ENCODE peak calls at places on chromosomes 11 and 22, in nine cellular contexts. One of them, this sample, is unnamed.
A peak's percentile ranks its signal among the peaks of the same experiment; 100 is the strongest.

GRCh38 chr11:113278925-113279324 is 35.5 kb upstream of the TTC12 start:
- DNase-seq in foreskin keratinocyte: no peak
- DNase-seq in HL-60: no peak
- DNase-seq in thoracic aorta: no peak
- DNase-seq in cardiac muscle cell: no peak
- DNase-seq in tibial artery: no peak
- DNase-seq in tibial nerve: no peak
- DNase-seq in HepG2: no peak
- DNase-seq in gastrocnemius medialis: no peak
- DNase-seq in this sample: no peak

GRCh38 chr22:42022162-42022847 is 23.7 kb downstream of the WBP2NL start:
- DNase-seq in foreskin keratinocyte: no peak
- DNase-seq in HL-60: peak; percentile 7
- DNase-seq in thoracic aorta: no peak
- DNase-seq in cardiac muscle cell: no peak
- DNase-seq in tibial artery: no peak
- DNase-seq in tibial nerve: no peak
- DNase-seq in HepG2: no peak
- DNase-seq in gastrocnemius medialis: no peak
- DNase-seq in this sample: peak; percentile 32

GRCh38 chr11:122661182-122661945 is 5.8 kb downstream of the UBASH3B start:
- DNase-seq in foreskin keratinocyte: peak; percentile 75
- DNase-seq in HL-60: no peak
- DNase-seq in thoracic aorta: no peak
- DNase-seq in cardiac muscle cell: no peak
- DNase-seq in tibial artery: no peak
- DNase-seq in tibial nerve: no peak
- DNase-seq in HepG2: no peak
- DNase-seq in gastrocnemius medialis: no peak
- DNase-seq in this sample: peak; percentile 53

GRCh38 chr11:10900686-10901415 is 43.0 kb upstream of the ZBED5 start:
- DNase-seq in foreskin keratinocyte: no peak
- DNase-seq in HL-60: peak; percentile 2
- DNase-seq in thoracic aorta: no peak
- DNase-seq in cardiac muscle cell: peak; percentile 19
- DNase-seq in tibial artery: no peak
- DNase-seq in tibial nerve: no peak
- DNase-seq in HepG2: no peak
- DNase-seq in gastrocnemius medialis: peak; percentile 60
- DNase-seq in this sample: peak; percentile 32

GRCh38 chr22:36350751-36351594 is 36.8 kb downstream of the MYH9 start:
- DNase-seq in foreskin keratinocyte: no peak
- DNase-seq in HL-60: no peak
- DNase-seq in thoracic aorta: no peak
- DNase-seq in cardiac muscle cell: no peak
- DNase-seq in tibial artery: peak; percentile 88
- DNase-seq in tibial nerve: no peak
- DNase-seq in HepG2: peak; percentile 91
- DNase-seq in gastrocnemius medialis: no peak
- DNase-seq in this sample: no peak

GRCh38 chr11:12094872-12095800 is 15.3 kb upstream of the MICAL2 start:
- DNase-seq in foreskin keratinocyte: no peak
- DNase-seq in HL-60: no peak
- DNase-seq in thoracic aorta: no peak
- DNase-seq in cardiac muscle cell: peak; percentile 42
- DNase-seq in tibial artery: peak; percentile 27
- DNase-seq in tibial nerve: no peak
- DNase-seq in HepG2: no peak
- DNase-seq in gastrocnemius medialis: no peak
- DNase-seq in this sample: no peak

GRCh38 chr22:20919718-20920117 is 2.5 kb downstream of the CRKL start:
- DNase-seq in foreskin keratinocyte: no peak
- DNase-seq in HL-60: no peak
- DNase-seq in thoracic aorta: no peak
- DNase-seq in cardiac muscle cell: no peak
- DNase-seq in tibial artery: no peak
- DNase-seq in tibial nerve: no peak
- DNase-seq in HepG2: no peak
- DNase-seq in gastrocnemius medialis: no peak
- DNase-seq in this sample: no peak

GRCh38 chr11:122850076-122850631 is 11.9 kb downstream of the CRTAM start:
- DNase-seq in foreskin keratinocyte: no peak
- DNase-seq in HL-60: no peak
- DNase-seq in thoracic aorta: no peak
- DNase-seq in cardiac muscle cell: peak; percentile 8
- DNase-seq in tibial artery: no peak
- DNase-seq in tibial nerve: no peak
- DNase-seq in HepG2: no peak
- DNase-seq in gastrocnemius medialis: no peak
- DNase-seq in this sample: no peak

GRCh38 chr11:47395225-47396048 is 13.0 kb upstream of the SLC39A13 start:
- DNase-seq in foreskin keratinocyte: no peak
- DNase-seq in HL-60: peak; percentile 47
- DNase-seq in thoracic aorta: no peak
- DNase-seq in cardiac muscle cell: no peak
- DNase-seq in tibial artery: peak; percentile 67
- DNase-seq in tibial nerve: no peak
- DNase-seq in HepG2: no peak
- DNase-seq in gastrocnemius medialis: no peak
- DNase-seq in this sample: no peak

GRCh38 chr11:64916040-64916847 is 765 bp downstream of the ATG2A start:
- DNase-seq in foreskin keratinocyte: no peak
- DNase-seq in HL-60: peak; percentile 72
- DNase-seq in thoracic aorta: no peak
- DNase-seq in cardiac muscle cell: no peak
- DNase-seq in tibial artery: no peak
- DNase-seq in tibial nerve: no peak
- DNase-seq in HepG2: peak; percentile 55
- DNase-seq in gastrocnemius medialis: peak; percentile 39
- DNase-seq in this sample: peak; percentile 54

GRCh38 chr11:106186630-106187029 is 109.2 kb downstream of the AASDHPPT start:
- DNase-seq in foreskin keratinocyte: no peak
- DNase-seq in HL-60: no peak
- DNase-seq in thoracic aorta: no peak
- DNase-seq in cardiac muscle cell: peak; percentile 49
- DNase-seq in tibial artery: no peak
- DNase-seq in tibial nerve: no peak
- DNase-seq in HepG2: no peak
- DNase-seq in gastrocnemius medialis: no peak
- DNase-seq in this sample: no peak

GRCh38 chr11:79896258-79896657 is 455.4 kb upstream of the TENM4 start:
- DNase-seq in foreskin keratinocyte: peak; percentile 76
- DNase-seq in HL-60: no peak
- DNase-seq in thoracic aorta: no peak
- DNase-seq in cardiac muscle cell: no peak
- DNase-seq in tibial artery: no peak
- DNase-seq in tibial nerve: no peak
- DNase-seq in HepG2: no peak
- DNase-seq in gastrocnemius medialis: no peak
- DNase-seq in this sample: no peak

GRCh38 chr11:50182486-50182885 is 149.8 kb downstream of the OR4C45 start:
- DNase-seq in foreskin keratinocyte: no peak
- DNase-seq in HL-60: no peak
- DNase-seq in thoracic aorta: no peak
- DNase-seq in cardiac muscle cell: no peak
- DNase-seq in tibial artery: no peak
- DNase-seq in tibial nerve: no peak
- DNase-seq in HepG2: no peak
- DNase-seq in gastrocnemius medialis: no peak
- DNase-seq in this sample: no peak

GRCh38 chr11:44701276-44701675 is 25.5 kb upstream of the TSPAN18 start:
- DNase-seq in foreskin keratinocyte: no peak
- DNase-seq in HL-60: no peak
- DNase-seq in thoracic aorta: no peak
- DNase-seq in cardiac muscle cell: peak; percentile 62
- DNase-seq in tibial artery: no peak
- DNase-seq in tibial nerve: no peak
- DNase-seq in HepG2: no peak
- DNase-seq in gastrocnemius medialis: no peak
- DNase-seq in this sample: no peak

GRCh38 chr11:29343465-29344333 is 673.1 kb downstream of the KCNA4 start:
- DNase-seq in foreskin keratinocyte: no peak
- DNase-seq in HL-60: peak; percentile 43
- DNase-seq in thoracic aorta: no peak
- DNase-seq in cardiac muscle cell: peak; percentile 73
- DNase-seq in tibial artery: no peak
- DNase-seq in tibial nerve: peak; percentile 15
- DNase-seq in HepG2: peak; percentile 28
- DNase-seq in gastrocnemius medialis: peak; percentile 16
- DNase-seq in this sample: peak; percentile 54

GRCh38 chr22:46996595-46997310 is 234.3 kb downstream of the TBC1D22A start:
- DNase-seq in foreskin keratinocyte: peak; percentile 3
- DNase-seq in HL-60: no peak
- DNase-seq in thoracic aorta: no peak
- DNase-seq in cardiac muscle cell: no peak
- DNase-seq in tibial artery: no peak
- DNase-seq in tibial nerve: no peak
- DNase-seq in HepG2: peak; percentile 38
- DNase-seq in gastrocnemius medialis: no peak
- DNase-seq in this sample: no peak
- TF ChIP-seq CTCF in foreskin keratinocyte: peak; percentile 58
- TF ChIP-seq CTCF in HL-60: no peak
- TF ChIP-seq CTCF in thoracic aorta: no peak
- TF ChIP-seq CTCF in cardiac muscle cell: no peak
- TF ChIP-seq CTCF in tibial artery: no peak
- TF ChIP-seq CTCF in tibial nerve: no peak
- TF ChIP-seq CTCF in HepG2: peak; percentile 61
- TF ChIP-seq CTCF in gastrocnemius medialis: no peak
- TF ChIP-seq CTCF in this sample: no peak

GRCh38 chr11:69227271-69227670 is 66.7 kb upstream of the MYEOV start:
- DNase-seq in foreskin keratinocyte: no peak
- DNase-seq in HL-60: no peak
- DNase-seq in thoracic aorta: no peak
- DNase-seq in cardiac muscle cell: no peak
- DNase-seq in tibial artery: no peak
- DNase-seq in tibial nerve: no peak
- DNase-seq in HepG2: no peak
- DNase-seq in gastrocnemius medialis: no peak
- DNase-seq in this sample: no peak
- H3K27ac ChIP-seq in foreskin keratinocyte: no peak overlapping the region
- H3K27ac ChIP-seq in HL-60: no peak overlapping the region
- H3K27ac ChIP-seq in thoracic aorta: no peak overlapping the region
- H3K27ac ChIP-seq in cardiac muscle cell: no peak overlapping the region
- H3K27ac ChIP-seq in tibial artery: no peak overlapping the region
- H3K27ac ChIP-seq in tibial nerve: no peak overlapping the region
- H3K27ac ChIP-seq in HepG2: no peak overlapping the region
- H3K27ac ChIP-seq in gastrocnemius medialis: no peak overlapping the region
- H3K27ac ChIP-seq in this sample: no peak overlapping the region

GRCh38 chr11:8566613-8567210 is 27.3 kb downstream of the STK33 start:
- DNase-seq in foreskin keratinocyte: peak; percentile 23
- DNase-seq in HL-60: no peak
- DNase-seq in thoracic aorta: no peak
- DNase-seq in cardiac muscle cell: peak; percentile 50
- DNase-seq in tibial artery: no peak
- DNase-seq in tibial nerve: no peak
- DNase-seq in HepG2: peak; percentile 23
- DNase-seq in gastrocnemius medialis: no peak
- DNase-seq in this sample: peak; percentile 35
- TF ChIP-seq CTCF in foreskin keratinocyte: peak; percentile 87
- TF ChIP-seq CTCF in HL-60: peak; percentile 21
- TF ChIP-seq CTCF in thoracic aorta: peak; percentile 69
- TF ChIP-seq CTCF in cardiac muscle cell: peak; percentile 46
- TF ChIP-seq CTCF in tibial artery: peak; percentile 60
- TF ChIP-seq CTCF in tibial nerve: peak; percentile 62
- TF ChIP-seq CTCF in HepG2: peak; percentile 64
- TF ChIP-seq CTCF in gastrocnemius medialis: peak; percentile 69
- TF ChIP-seq CTCF in this sample: peak; percentile 76

GRCh38 chr11:76783294-76783900 is at the start of gene TSKU:
- DNase-seq in foreskin keratinocyte: no peak
- DNase-seq in HL-60: no peak
- DNase-seq in thoracic aorta: no peak
- DNase-seq in cardiac muscle cell: no peak
- DNase-seq in tibial artery: no peak
- DNase-seq in tibial nerve: no peak
- DNase-seq in HepG2: no peak
- DNase-seq in gastrocnemius medialis: no peak
- DNase-seq in this sample: peak; percentile 41

GRCh38 chr11:76782526-76783293 is 446 bp upstream of the TSKU start:
- DNase-seq in foreskin keratinocyte: peak; percentile 78
- DNase-seq in HL-60: peak; percentile 23
- DNase-seq in thoracic aorta: peak; percentile 73
- DNase-seq in cardiac muscle cell: peak; percentile 95
- DNase-seq in tibial artery: peak; percentile 94
- DNase-seq in tibial nerve: peak; percentile 90
- DNase-seq in HepG2: peak; percentile 82
- DNase-seq in gastrocnemius medialis: peak; percentile 80
- DNase-seq in this sample: peak; percentile 81

GRCh38 chr11:76783901-76784813 is 1.0 kb downstream of the TSKU start:
- DNase-seq in foreskin keratinocyte: no peak
- DNase-seq in HL-60: no peak
- DNase-seq in thoracic aorta: no peak
- DNase-seq in cardiac muscle cell: peak; percentile 92
- DNase-seq in tibial artery: peak; percentile 88
- DNase-seq in tibial nerve: no peak
- DNase-seq in HepG2: peak; percentile 79
- DNase-seq in gastrocnemius medialis: no peak
- DNase-seq in this sample: peak; percentile 93

GRCh38 chr11:76781046-76781801 is 1.9 kb upstream of the TSKU start:
- DNase-seq in foreskin keratinocyte: no peak
- DNase-seq in HL-60: no peak
- DNase-seq in thoracic aorta: no peak
- DNase-seq in cardiac muscle cell: no peak
- DNase-seq in tibial artery: no peak
- DNase-seq in tibial nerve: no peak
- DNase-seq in HepG2: peak; percentile 89
- DNase-seq in gastrocnemius medialis: no peak
- DNase-seq in this sample: no peak

DNA sequence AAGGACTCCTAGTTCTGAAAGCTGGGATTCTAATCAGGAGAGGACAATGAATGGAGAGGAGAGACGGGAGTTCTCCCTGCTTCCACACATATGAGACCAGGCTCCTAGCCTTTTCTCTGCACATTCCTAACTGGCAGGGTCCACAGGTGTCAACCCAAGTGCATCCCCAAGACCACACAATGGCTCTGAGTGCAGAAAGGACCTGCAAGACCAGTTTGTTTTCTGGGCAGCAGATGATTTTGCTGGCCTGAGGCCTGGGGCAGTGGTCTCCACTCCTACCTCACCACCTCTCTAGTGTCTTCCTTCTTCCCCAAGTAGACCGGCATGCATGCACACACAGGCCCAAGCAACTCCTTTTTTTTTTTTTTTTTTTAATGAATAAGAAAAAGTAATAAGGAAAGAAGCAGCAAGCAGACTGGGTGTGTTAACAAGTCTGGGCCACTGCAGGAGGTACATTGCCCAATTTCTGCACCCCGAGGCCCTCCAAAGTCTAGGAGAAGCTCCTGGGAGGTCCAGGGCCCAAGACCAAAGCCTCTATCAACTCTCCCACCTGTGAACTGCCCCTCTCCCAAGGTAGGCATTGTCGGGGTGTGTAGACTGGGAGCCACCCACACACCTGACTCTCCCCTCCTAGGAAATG is 1.2 kb upstream of the TSKU start:
- DNase-seq in foreskin keratinocyte: no peak
- DNase-seq in HL-60: no peak
- DNase-seq in thoracic aorta: no peak
- DNase-seq in cardiac muscle cell: no peak
- DNase-seq in tibial artery: no peak
- DNase-seq in tibial nerve: no peak
- DNase-seq in HepG2: peak; percentile 25
- DNase-seq in gastrocnemius medialis: no peak
- DNase-seq in this sample: peak; percentile 35
- H3K27ac ChIP-seq in foreskin keratinocyte: peak overlapping the region; percentile 54
- H3K27ac ChIP-seq in HL-60: no peak overlapping the region
- H3K27ac ChIP-seq in thoracic aorta: peak overlapping the region; percentile 97
- H3K27ac ChIP-seq in cardiac muscle cell: peak overlapping the region; percentile 80
- H3K27ac ChIP-seq in tibial artery: peak overlapping the region; percentile 99
- H3K27ac ChIP-seq in tibial nerve: peak overlapping the region; percentile 94
- H3K27ac ChIP-seq in HepG2: peak overlapping the region; percentile 86
- H3K27ac ChIP-seq in gastrocnemius medialis: peak overlapping the region; percentile 74
- H3K27ac ChIP-seq in this sample: peak overlapping the region; percentile 97

GRCh38 chr11:69894126-69895047 is 75.2 kb upstream of the FGF3 start:
- DNase-seq in foreskin keratinocyte: no peak
- DNase-seq in HL-60: no peak
- DNase-seq in thoracic aorta: no peak
- DNase-seq in cardiac muscle cell: no peak
- DNase-seq in tibial artery: no peak
- DNase-seq in tibial nerve: no peak
- DNase-seq in HepG2: no peak
- DNase-seq in gastrocnemius medialis: no peak
- DNase-seq in this sample: no peak
- TF ChIP-seq CTCF in foreskin keratinocyte: no peak
- TF ChIP-seq CTCF in HL-60: no peak
- TF ChIP-seq CTCF in thoracic aorta: no peak
- TF ChIP-seq CTCF in cardiac muscle cell: no peak
- TF ChIP-seq CTCF in tibial artery: no peak
- TF ChIP-seq CTCF in tibial nerve: no peak
- TF ChIP-seq CTCF in HepG2: no peak
- TF ChIP-seq CTCF in gastrocnemius medialis: no peak
- TF ChIP-seq CTCF in this sample: no peak

This sample was measured in RWPE1.